ENCODE peak calls at places on chromosome 10, in seven cellular contexts. B is colonic mucosa, A is PC-9, K is GM13977, E is fibroblast of the aortic adventitia, W is epithelial cell of esophagus, R is lower lobe of right lung. X is an unnamed sample.

GRCh38 chr10:128103229-128103714 is 23.0 kb downstream of the MKI67 start:
- DNase-seq in A (no peak), E (no peak), K (no peak), R (no peak), B (no peak), W (no peak), X (no peak)

GRCh38 chr10:7610651-7611389 is 55.9 kb downstream of the ITIH5 start:
- DNase-seq in K (no peak), E (peak; percentile 92), B (peak; percentile 27), A (no peak), R (no peak), W (no peak), X (peak; percentile 44)

GRCh38 chr10:79038841-79039201 is 29.9 kb upstream of the ZMIZ1 start:
- DNase-seq in R (peak; percentile 21), B (no peak), E (no peak), K (no peak), W (no peak), A (no peak), X (no peak)

GRCh38 chr10:36057180-36057579 is 415.1 kb upstream of the FZD8 start:
- DNase-seq in E (no peak), K (no peak), W (no peak), R (no peak), B (no peak), A (no peak), X (peak; percentile 4)

GRCh38 chr10:57579926-57580325 is 687.8 kb downstream of the IPMK start:
- DNase-seq in W (peak; percentile 62), A (no peak), B (no peak), K (no peak), E (peak; percentile 12), R (no peak), X (peak; percentile 61)

GRCh38 chr10:86829472-86829871 is 73.1 kb downstream of the BMPR1A start:
- DNase-seq in K (no peak), B (no peak), R (no peak), W (no peak), E (peak; percentile 50), A (no peak), X (no peak)

GRCh38 chr10:105252908-105253307 is 611.8 kb downstream of the SORCS3 start:
- DNase-seq in K (no peak), R (no peak), W (peak; percentile 1), A (no peak), B (no peak), E (no peak), X (no peak)

GRCh38 chr10:80506189-80506575 is 31.5 kb upstream of the SH2D4B start:
- DNase-seq in R (no peak), E (peak; percentile 43), B (no peak), K (no peak), A (peak; percentile 100), W (peak; percentile 93), X (peak; percentile 33)

GRCh38 chr10:31262672-31263071 is 56.3 kb upstream of the ZEB1 start:
- DNase-seq in A (no peak), B (no peak), E (peak; percentile 95), W (no peak), K (no peak), R (no peak), X (no peak)

GRCh38 chr10:68446179-68446578 is 25.6 kb downstream of the DNA2 start:
- DNase-seq in R (no peak), W (no peak), B (no peak), E (no peak), K (no peak), A (no peak), X (no peak)

GRCh38 chr10:26269754-26270153 is 53.2 kb downstream of the GAD2 start:
- DNase-seq in A (no peak), B (no peak), R (no peak), K (peak; percentile 42), E (peak; percentile 30), W (peak; percentile 3), X (peak; percentile 56)

GRCh38 chr10:58641095-58641531 is 128.4 kb downstream of the BICC1 start:
- DNase-seq in E (peak; percentile 99), R (no peak), B (no peak), A (no peak), W (peak; percentile 68), K (no peak), X (peak; percentile 86)

GRCh38 chr10:6171891-6172354 is 30.8 kb upstream of the PFKFB3 start:
- DNase-seq in A (no peak), K (no peak), E (peak; percentile 83), W (peak; percentile 22), B (peak; percentile 42), R (no peak), X (no peak)

GRCh38 chr10:17074548-17074860 is 55.1 kb downstream of the CUBN start:
- DNase-seq in E (peak; percentile 35), R (no peak), B (no peak), W (peak; percentile 78), K (no peak), A (no peak), X (no peak)

GRCh38 chr10:86375204-86375603 is 8.6 kb upstream of the GRID1 start:
- DNase-seq in W (no peak), A (no peak), R (no peak), B (no peak), E (no peak), K (no peak), X (no peak)

GRCh38 chr10:110824152-110824441 is 47.6 kb upstream of the PDCD4 start:
- DNase-seq in B (no peak), E (no peak), R (no peak), A (no peak), K (no peak), W (peak; percentile 36), X (no peak)

GRCh38 chr10:33335800-33336605 is 1.5 kb upstream of the NRP1 start:
- DNase-seq in W (no peak), B (peak; percentile 83), A (peak; percentile 72), E (peak; percentile 88), R (peak; percentile 70), K (peak; percentile 45), X (peak; percentile 72)

GRCh38 chr10:119933179-119933578 is 40.6 kb downstream of the SEC23IP start:
- DNase-seq in B (no peak), R (no peak), A (no peak), K (no peak), W (no peak), E (peak; percentile 17), X (peak; percentile 14)
- TF ChIP-seq CTCF in B (no peak), R (peak; percentile 11), A (peak; percentile 27), K (peak; percentile 16), W (peak; percentile 13), E (peak; percentile 16), X (no peak)

GRCh38 chr10:126390324-126390723 is 2.0 kb upstream of the ADAM12 start:
- DNase-seq in B (no peak), W (no peak), K (no peak), R (no peak), E (no peak), A (no peak), X (no peak)

GRCh38 chr10:126387041-126387908 is 1.0 kb downstream of the ADAM12 start:
- DNase-seq in R (peak; percentile 63), A (peak; percentile 50), W (peak; percentile 71), E (peak; percentile 81), K (peak; percentile 27), B (peak; percentile 76), X (peak; percentile 78)

GRCh38 chr10:126392068-126392467 is 3.8 kb upstream of the ADAM12 start:
- DNase-seq in W (no peak), A (no peak), K (no peak), E (no peak), B (no peak), R (no peak), X (no peak)

GRCh38 chr10:126391162-126391880 is 3.0 kb upstream of the ADAM12 start:
- DNase-seq in K (no peak), A (no peak), R (no peak), W (no peak), B (no peak), E (peak; percentile 43), X (no peak)

DNA sequence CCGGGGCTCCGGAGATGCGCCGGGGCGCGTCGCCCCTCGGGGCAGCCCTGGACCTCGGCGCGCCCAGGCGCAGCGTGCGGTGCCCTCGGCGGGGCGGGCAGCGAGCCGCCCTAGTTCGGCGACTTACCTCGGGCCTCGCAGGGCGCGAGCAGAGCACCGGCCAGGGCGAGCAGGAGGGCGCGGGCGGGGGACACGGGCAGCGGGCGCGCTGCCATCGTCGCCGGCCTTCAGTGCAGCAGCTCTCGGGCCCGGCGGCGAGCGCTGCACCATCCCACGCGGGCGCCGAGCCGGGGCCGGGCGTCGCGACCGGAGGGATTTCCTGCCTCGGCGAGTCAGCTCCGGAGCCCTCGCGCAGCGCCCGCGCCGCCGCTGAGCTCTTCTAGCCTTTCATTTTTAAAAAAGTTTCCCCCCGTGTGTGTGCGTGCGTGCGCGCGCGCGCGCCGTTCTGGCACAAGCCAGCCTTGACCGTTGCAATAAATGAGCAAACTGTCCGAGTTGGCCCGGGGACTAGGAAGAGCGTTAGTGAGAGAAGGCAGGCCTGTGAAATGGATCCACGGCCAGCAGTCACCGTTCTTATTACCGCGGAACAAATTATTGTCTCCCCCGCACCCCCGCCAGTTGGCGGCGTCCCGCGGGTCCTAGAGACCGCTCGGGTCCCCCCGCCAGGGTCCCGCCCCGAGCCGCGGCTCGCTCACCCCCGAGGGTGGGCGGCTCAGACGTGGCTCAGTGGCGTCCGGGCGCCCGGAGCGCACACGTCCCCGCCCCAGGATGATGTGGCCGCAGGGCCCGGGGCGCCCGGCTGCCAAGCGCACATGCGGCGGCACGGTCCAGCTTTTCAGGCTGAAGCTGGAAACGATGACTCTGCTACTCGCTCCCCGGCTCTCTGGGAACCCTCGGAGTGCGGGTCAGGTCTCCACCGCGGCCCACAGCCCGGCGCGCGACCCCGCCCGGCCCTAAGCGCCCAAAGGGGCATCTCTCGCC is at the start of gene ADAM12:
- DNase-seq in B (no peak), K (peak; percentile 18), A (no peak), R (no peak), W (peak; percentile 56), E (peak; percentile 85), X (peak; percentile 58)
- TF ChIP-seq CTCF in B (no peak), K (no peak), A (no peak), R (no peak), W (no peak), E (no peak), X (no peak)

GRCh38 chr10:97179731-97180366 is 5.9 kb downstream of the SLIT1 start:
- DNase-seq in K (no peak), B (no peak), A (no peak), R (no peak), E (no peak), W (no peak), X (no peak)
- TF ChIP-seq CTCF in K (peak; percentile 23), B (no peak), A (no peak), R (peak; percentile 11), E (peak; percentile 33), W (peak; percentile 4), X (no peak)

GRCh38 chr10:12550994-12551393 is 201.6 kb downstream of the CAMK1D start:
- DNase-seq in K (no peak), A (no peak), E (no peak), W (no peak), R (no peak), B (no peak), X (no peak)

GRCh38 chr10:12547301-12547771 is 198.0 kb downstream of the CAMK1D start:
- DNase-seq in R (no peak), B (no peak), K (no peak), W (no peak), E (no peak), A (no peak), X (no peak)

GRCh38 chr10:12543589-12543988 is 194.2 kb downstream of the CAMK1D start:
- DNase-seq in E (no peak), B (no peak), K (no peak), R (no peak), W (no peak), A (no peak), X (no peak)

DNA sequence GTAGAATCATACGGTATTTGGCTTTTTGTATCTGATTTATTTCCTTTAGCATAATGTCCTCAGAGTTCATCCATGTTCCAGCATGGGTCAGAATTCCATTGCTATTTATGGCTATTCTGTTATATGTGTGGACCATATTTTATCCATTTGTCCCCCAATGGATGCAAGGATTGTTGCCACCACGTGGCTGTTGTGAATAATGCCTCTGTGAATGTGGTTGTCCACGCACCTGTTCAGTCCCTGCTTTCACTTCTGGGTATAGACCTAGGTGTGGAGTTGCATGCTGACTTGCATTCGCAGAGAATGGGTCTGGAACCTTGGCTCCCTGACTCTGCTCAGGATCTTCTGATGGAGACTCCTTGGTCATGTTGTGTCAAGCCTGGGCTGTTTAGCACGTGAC is 199.9 kb downstream of the CAMK1D start:
- DNase-seq in E (no peak), B (no peak), A (no peak), K (no peak), R (no peak), W (no peak), X (peak; percentile 34)
- TF ChIP-seq CTCF in E (no peak), B (no peak), A (no peak), K (peak; percentile 32), R (no peak), W (no peak), X (no peak)

X was measured in MCF 10A.